ENCODE peak calls at places on chromosome 6, in four cellular contexts. W, N, E and A are unnamed samples. For H3K36me3, the result is how much of the 10 kb centered on the place peaks cover.

GRCh38 chr6:162621246-162621645 is 106.3 kb downstream of the PRKN start:
- DNase-seq in W (no peak), N (peak), E (no peak), A (no peak)

GRCh38 chr6:10194816-10195639 is 219.8 kb downstream of the TFAP2A start:
- DNase-seq in N (no peak), W (no peak), E (no peak), A (peak)

GRCh38 chr6:73049971-73050594 is 175.2 kb downstream of the KHDC1L start:
- DNase-seq in W (no peak), N (no peak), E (no peak), A (peak)

GRCh38 chr6:150766201-150766997 is 99.1 kb upstream of the MTHFD1L start:
- DNase-seq in N (no peak), W (no peak), E (no peak), A (peak)

GRCh38 chr6:82761674-82762345 is 303.8 kb downstream of the UBE3D start:
- DNase-seq in N (no peak), W (no peak), E (no peak), A (no peak)

GRCh38 chr6:16273266-16273665 is 34.9 kb downstream of the GMPR start:
- DNase-seq in N (peak), W (no peak), E (no peak), A (no peak)

GRCh38 chr6:41088451-41088850 is 15.7 kb downstream of the NFYA start:
- DNase-seq in W (no peak), N (no peak), E (no peak), A (no peak)

GRCh38 chr6:52162940-52163908 is 23.0 kb upstream of the IL17A start:
- DNase-seq in W (no peak), N (peak), E (no peak), A (peak)

GRCh38 chr6:152642578-152643375 is 5.6 kb upstream of the SYNE1 start:
- DNase-seq in N (peak), W (peak), E (no peak), A (peak)

GRCh38 chr6:70396796-70397729 is 16.2 kb upstream of the FAM135A start:
- DNase-seq in E (no peak), W (no peak), N (peak), A (no peak)

GRCh38 chr6:22727709-22728108 is 158.3 kb downstream of the HDGFL1 start:
- DNase-seq in W (no peak), N (peak), E (no peak), A (no peak)

GRCh38 chr6:109339906-109340678 is 42.2 kb downstream of the CD164 start:
- DNase-seq in N (no peak), E (no peak), W (no peak), A (no peak)

GRCh38 chr6:10412948-10413849 is 1.7 kb downstream of the TFAP2A start:
- DNase-seq in E (no peak), W (no peak), N (no peak), A (peak)

GRCh38 chr6:33856655-33857054 is 52.9 kb upstream of the MLN start:
- DNase-seq in W (no peak), E (no peak), N (no peak), A (no peak)

GRCh38 chr6:52929321-52930164 is 20.0 kb upstream of the GSTA3 start:
- DNase-seq in N (peak), E (no peak), W (no peak), A (peak)

GRCh38 chr6:123329337-123329736 is 307.4 kb downstream of the TRDN start:
- DNase-seq in E (no peak), W (no peak), N (no peak), A (no peak)

GRCh38 chr6:154632121-154632520 is 101.1 kb upstream of the SCAF8 start:
- DNase-seq in N (no peak), E (no peak), W (no peak), A (no peak)

GRCh38 chr6:158763440-158764187 is 55.6 kb downstream of the EZR start:
- DNase-seq in W (no peak), E (no peak), N (no peak), A (no peak)
- H3K36me3 ChIP-seq in W (under half), E (under half), N (under half), A (under half)

DNA sequence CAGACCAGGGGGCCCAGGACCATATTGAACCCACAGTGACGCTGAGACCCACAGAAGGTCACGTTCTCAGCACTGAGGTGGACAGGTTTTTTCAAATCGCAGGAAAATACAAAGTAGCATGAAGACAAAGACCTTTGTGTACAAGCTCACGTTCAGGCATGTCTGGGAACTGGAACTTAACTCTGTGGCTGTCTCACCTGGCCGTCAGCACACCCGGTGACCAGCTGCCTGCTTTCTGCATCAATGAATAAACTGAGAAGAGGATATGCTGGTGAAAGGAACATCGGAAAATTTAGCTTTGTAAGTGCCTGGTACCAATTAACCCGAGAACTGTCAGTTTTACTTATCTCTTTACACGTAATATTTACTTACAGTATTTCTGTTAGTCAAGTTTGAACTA is 36.5 kb downstream of the WDR27 start:
- DNase-seq in W (no peak), N (no peak), E (no peak), A (no peak)
- H3K36me3 ChIP-seq in W (under half), N (under half), E (under half), A (under half)

GRCh38 chr6:7537560-7538174 is 3.8 kb upstream of the DSP start:
- DNase-seq in W (no peak), N (no peak), E (no peak), A (no peak)
- H3K36me3 ChIP-seq in W (under half), N (under half), E (under half), A (under half)

DNA sequence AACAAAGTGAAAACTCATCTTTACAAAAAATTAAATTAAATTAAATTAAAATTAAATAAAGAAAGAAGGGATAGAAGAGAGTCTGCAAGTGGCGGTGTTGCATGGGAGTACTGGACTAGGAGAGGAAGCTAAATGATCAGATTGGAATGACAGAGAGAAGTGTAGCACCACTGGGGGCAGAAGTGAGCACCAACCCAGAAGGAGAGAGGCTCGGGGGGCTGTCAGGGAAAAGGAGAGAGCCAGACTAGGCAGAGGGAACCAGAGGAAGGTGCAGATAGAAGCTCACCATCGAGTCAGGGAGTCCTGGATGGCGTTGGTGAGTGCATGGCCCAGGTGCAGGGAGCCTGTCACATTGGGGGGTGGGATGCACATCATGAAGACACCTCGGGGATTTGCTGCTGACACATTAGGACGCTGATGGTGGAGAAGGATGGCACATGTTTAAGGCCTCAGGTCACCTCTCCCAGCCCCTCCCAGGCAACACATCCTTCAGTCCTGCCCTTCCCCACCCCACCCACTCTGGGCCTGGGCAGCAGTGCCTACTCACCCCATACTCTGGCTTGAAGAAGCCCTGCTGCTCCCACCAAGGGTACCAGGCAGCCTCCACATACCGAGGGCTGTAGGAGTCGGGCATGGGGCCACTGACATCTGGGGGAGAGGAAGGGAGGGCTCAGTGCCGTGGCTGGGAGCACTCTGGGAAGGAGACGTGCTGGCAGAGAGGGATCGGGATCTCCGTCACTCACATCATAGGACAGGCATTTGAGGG is 4.0 kb downstream of the VARS1 start:
- DNase-seq in W (no peak), E (no peak), N (peak), A (peak)
- H3K36me3 ChIP-seq in W (under half), E (under half), N (under half), A (half or more)